ENCODE peak calls at places on chromosomes 3 and 15, in five cellular contexts. L, Z, V, H and M are unnamed samples.

GRCh38 chr3:51894939-51895338 is 8.2 kb downstream of the IQCF1 start:
- DNase-seq in Z (no peak), V (no peak), H (no peak), L (no peak), M (no peak)

GRCh38 chr3:129576514-129577345 is 29.7 kb downstream of the PLXND1 start:
- DNase-seq in L (no peak), H (peak; percentile 88), Z (no peak), V (peak; percentile 76), M (no peak)

GRCh38 chr3:69871256-69871655 is 128.3 kb upstream of the SAMMSON start:
- DNase-seq in V (no peak), Z (no peak), L (no peak), H (peak; percentile 23), M (no peak)

GRCh38 chr15:95687686-95688085 is 642.8 kb upstream of the NR2F2 start:
- DNase-seq in H (no peak), L (no peak), Z (no peak), V (no peak), M (no peak)

GRCh38 chr15:41603941-41604660 is 45.1 kb downstream of the TYRO3 start:
- DNase-seq in Z (peak; percentile 69), H (peak; percentile 53), L (peak; percentile 26), V (no peak), M (peak; percentile 49)

GRCh38 chr15:38860253-38860652 is 295.6 kb upstream of the RASGRP1 start:
- DNase-seq in H (no peak), Z (no peak), L (no peak), V (no peak), M (no peak)

GRCh38 chr15:25620466-25620865 is 181.6 kb upstream of the UBE3A start:
- DNase-seq in V (no peak), Z (no peak), L (no peak), H (no peak), M (no peak)

GRCh38 chr15:77857419-77857818 is 220.1 kb downstream of the TBC1D2B start:
- DNase-seq in Z (no peak), V (no peak), L (no peak), H (no peak), M (no peak)

GRCh38 chr15:86611392-86612040 is 531.8 kb downstream of the AGBL1 start:
- DNase-seq in V (no peak), H (no peak), Z (no peak), L (no peak), M (no peak)